ENCODE peak calls at places on chromosome 11, in five cellular contexts. One of them, this sample, is unnamed.

GRCh38 chr11:112157274-112157766 is 6.6 kb downstream of the IL18 start:
- DNase-seq in body of pancreas: peak; percentile 40
- DNase-seq in AG09319: peak; percentile 90
- DNase-seq in GM13977: no peak
- DNase-seq in psoas muscle: no peak
- DNase-seq in this sample: no peak

GRCh38 chr11:75100314-75100713 is 3.6 kb upstream of the OR2AT4 start:
- DNase-seq in psoas muscle: no peak
- DNase-seq in GM13977: peak; percentile 73
- DNase-seq in AG09319: no peak
- DNase-seq in body of pancreas: no peak
- DNase-seq in this sample: peak; percentile 75

GRCh38 chr11:93487032-93487483 is 56.1 kb downstream of the SMCO4 start:
- DNase-seq in AG09319: no peak
- DNase-seq in body of pancreas: no peak
- DNase-seq in psoas muscle: no peak
- DNase-seq in GM13977: no peak
- DNase-seq in this sample: no peak

GRCh38 chr11:14411818-14412217 is 52.8 kb upstream of the RRAS2 start:
- DNase-seq in psoas muscle: peak; percentile 78
- DNase-seq in GM13977: no peak
- DNase-seq in body of pancreas: no peak
- DNase-seq in AG09319: peak; percentile 73
- DNase-seq in this sample: no peak

GRCh38 chr11:120168960-120169681 is 31.2 kb upstream of the TRIM29 start:
- DNase-seq in psoas muscle: peak; percentile 81
- DNase-seq in body of pancreas: peak; percentile 74
- DNase-seq in AG09319: no peak
- DNase-seq in GM13977: peak; percentile 84
- DNase-seq in this sample: peak; percentile 83

GRCh38 chr11:76524919-76525318 is 80.1 kb downstream of the EMSY start:
- DNase-seq in GM13977: no peak
- DNase-seq in body of pancreas: peak; percentile 53
- DNase-seq in psoas muscle: no peak
- DNase-seq in AG09319: peak; percentile 37
- DNase-seq in this sample: no peak

GRCh38 chr11:91164452-91164822 is 941.6 kb upstream of the CHORDC1 start:
- DNase-seq in GM13977: no peak
- DNase-seq in psoas muscle: no peak
- DNase-seq in AG09319: no peak
- DNase-seq in body of pancreas: no peak
- DNase-seq in this sample: no peak

GRCh38 chr11:16987205-16987568 is 27.0 kb downstream of the PLEKHA7 start:
- DNase-seq in AG09319: no peak
- DNase-seq in body of pancreas: peak; percentile 73
- DNase-seq in GM13977: no peak
- DNase-seq in psoas muscle: no peak
- DNase-seq in this sample: no peak

GRCh38 chr11:67397986-67398660 is 3.5 kb downstream of the PPP1CA start:
- DNase-seq in GM13977: no peak
- DNase-seq in AG09319: no peak
- DNase-seq in body of pancreas: no peak
- DNase-seq in psoas muscle: no peak
- DNase-seq in this sample: no peak

GRCh38 chr11:125171974-125172373 is 7.4 kb downstream of the PKNOX2 start:
- DNase-seq in AG09319: no peak
- DNase-seq in body of pancreas: no peak
- DNase-seq in psoas muscle: no peak
- DNase-seq in GM13977: no peak
- DNase-seq in this sample: no peak

GRCh38 chr11:114081641-114082414 is 22.3 kb downstream of the ZBTB16 start:
- DNase-seq in body of pancreas: no peak
- DNase-seq in psoas muscle: peak; percentile 49
- DNase-seq in GM13977: no peak
- DNase-seq in AG09319: no peak
- DNase-seq in this sample: no peak

GRCh38 chr11:106495046-106495445 is 417.6 kb downstream of the AASDHPPT start:
- DNase-seq in psoas muscle: no peak
- DNase-seq in AG09319: no peak
- DNase-seq in body of pancreas: no peak
- DNase-seq in GM13977: no peak
- DNase-seq in this sample: no peak

GRCh38 chr11:112150517-112150916 is 13.4 kb downstream of the IL18 start:
- DNase-seq in GM13977: no peak
- DNase-seq in body of pancreas: no peak
- DNase-seq in AG09319: no peak
- DNase-seq in psoas muscle: no peak
- DNase-seq in this sample: no peak

GRCh38 chr11:129023968-129024676 is 81.5 kb upstream of the TP53AIP1 start:
- DNase-seq in psoas muscle: no peak
- DNase-seq in body of pancreas: peak; percentile 83
- DNase-seq in GM13977: no peak
- DNase-seq in AG09319: no peak
- DNase-seq in this sample: no peak

GRCh38 chr11:32427616-32427934 is 7.8 kb downstream of the WT1 start:
- DNase-seq in body of pancreas: no peak
- DNase-seq in AG09319: no peak
- DNase-seq in psoas muscle: no peak
- DNase-seq in GM13977: no peak
- DNase-seq in this sample: no peak

GRCh38 chr11:57255618-57256017 is 18.6 kb upstream of the APLNR start:
- DNase-seq in psoas muscle: no peak
- DNase-seq in AG09319: no peak
- DNase-seq in GM13977: no peak
- DNase-seq in body of pancreas: no peak
- DNase-seq in this sample: no peak

GRCh38 chr11:71447791-71448256 is 369 bp downstream of the DHCR7 start:
- DNase-seq in body of pancreas: no peak
- DNase-seq in psoas muscle: no peak
- DNase-seq in GM13977: peak; percentile 59
- DNase-seq in AG09319: no peak
- DNase-seq in this sample: peak; percentile 57

GRCh38 chr11:110772863-110773262 is 60.6 kb upstream of the ARHGAP20 start:
- DNase-seq in AG09319: no peak
- DNase-seq in GM13977: no peak
- DNase-seq in body of pancreas: no peak
- DNase-seq in psoas muscle: no peak
- DNase-seq in this sample: no peak

GRCh38 chr11:17765381-17766359 is 31.1 kb downstream of the KCNC1 start:
- DNase-seq in GM13977: no peak
- DNase-seq in psoas muscle: peak; percentile 15
- DNase-seq in body of pancreas: no peak
- DNase-seq in AG09319: no peak
- DNase-seq in this sample: no peak

GRCh38 chr11:73257342-73258103 is 14.6 kb upstream of the P2RY6 start:
- DNase-seq in body of pancreas: no peak
- DNase-seq in psoas muscle: no peak
- DNase-seq in GM13977: no peak
- DNase-seq in AG09319: peak; percentile 90
- DNase-seq in this sample: no peak

GRCh38 chr11:121557348-121557747 is 104.6 kb upstream of the SORL1-AS1 start:
- DNase-seq in GM13977: peak; percentile 51
- DNase-seq in AG09319: no peak
- DNase-seq in body of pancreas: no peak
- DNase-seq in psoas muscle: no peak
- DNase-seq in this sample: peak; percentile 46

GRCh38 chr11:58525037-58525614 is 17.2 kb upstream of the OR5B21 start:
- DNase-seq in psoas muscle: no peak
- DNase-seq in AG09319: no peak
- DNase-seq in body of pancreas: no peak
- DNase-seq in GM13977: peak; percentile 78
- DNase-seq in this sample: peak; percentile 65

GRCh38 chr11:56783448-56784041 is 35.0 kb upstream of the OR9G4 start:
- DNase-seq in body of pancreas: no peak
- DNase-seq in GM13977: peak; percentile 11
- DNase-seq in AG09319: peak; percentile 11
- DNase-seq in psoas muscle: no peak
- DNase-seq in this sample: peak; percentile 19

GRCh38 chr11:71482216-71482615 is 29.2 kb downstream of the NADSYN1 start:
- DNase-seq in GM13977: no peak
- DNase-seq in body of pancreas: no peak
- DNase-seq in psoas muscle: no peak
- DNase-seq in AG09319: no peak
- DNase-seq in this sample: no peak

GRCh38 chr11:81494431-81494830 is 1239.2 kb downstream of the FAM181B start:
- DNase-seq in body of pancreas: no peak
- DNase-seq in AG09319: no peak
- DNase-seq in GM13977: no peak
- DNase-seq in psoas muscle: no peak
- DNase-seq in this sample: no peak
- TF ChIP-seq CTCF in body of pancreas: no peak
- TF ChIP-seq CTCF in AG09319: no peak
- TF ChIP-seq CTCF in GM13977: no peak
- TF ChIP-seq CTCF in psoas muscle: no peak
- TF ChIP-seq CTCF in this sample: no peak

GRCh38 chr11:34790620-34791019 is 125.6 kb downstream of the APIP start:
- DNase-seq in body of pancreas: no peak
- DNase-seq in AG09319: no peak
- DNase-seq in psoas muscle: no peak
- DNase-seq in GM13977: no peak
- DNase-seq in this sample: no peak
- TF ChIP-seq CTCF in body of pancreas: no peak
- TF ChIP-seq CTCF in AG09319: no peak
- TF ChIP-seq CTCF in psoas muscle: no peak
- TF ChIP-seq CTCF in GM13977: no peak
- TF ChIP-seq CTCF in this sample: no peak

GRCh38 chr11:3972431-3972830 is 117.0 kb downstream of the STIM1 start:
- DNase-seq in GM13977: no peak
- DNase-seq in psoas muscle: no peak
- DNase-seq in body of pancreas: no peak
- DNase-seq in AG09319: no peak
- DNase-seq in this sample: no peak

GRCh38 chr11:3969200-3969599 is 113.7 kb downstream of the STIM1 start:
- DNase-seq in AG09319: no peak
- DNase-seq in body of pancreas: no peak
- DNase-seq in psoas muscle: no peak
- DNase-seq in GM13977: no peak
- DNase-seq in this sample: no peak

GRCh38 chr11:3970101-3970500 is 114.6 kb downstream of the STIM1 start:
- DNase-seq in psoas muscle: no peak
- DNase-seq in AG09319: no peak
- DNase-seq in body of pancreas: no peak
- DNase-seq in GM13977: no peak
- DNase-seq in this sample: no peak

GRCh38 chr11:3969613-3970012 is 114.1 kb downstream of the STIM1 start:
- DNase-seq in body of pancreas: no peak
- DNase-seq in GM13977: no peak
- DNase-seq in AG09319: no peak
- DNase-seq in psoas muscle: no peak
- DNase-seq in this sample: no peak

GRCh38 chr11:3971756-3972404 is 116.4 kb downstream of the STIM1 start:
- DNase-seq in body of pancreas: no peak
- DNase-seq in GM13977: no peak
- DNase-seq in psoas muscle: no peak
- DNase-seq in AG09319: no peak
- DNase-seq in this sample: no peak
- TF ChIP-seq CTCF in body of pancreas: no peak
- TF ChIP-seq CTCF in GM13977: peak; percentile 4
- TF ChIP-seq CTCF in psoas muscle: no peak
- TF ChIP-seq CTCF in AG09319: no peak
- TF ChIP-seq CTCF in this sample: no peak

GRCh38 chr11:27603376-27603775 is 96.8 kb upstream of the LIN7C start:
- DNase-seq in AG09319: no peak
- DNase-seq in body of pancreas: no peak
- DNase-seq in psoas muscle: no peak
- DNase-seq in GM13977: no peak
- DNase-seq in this sample: no peak
- TF ChIP-seq CTCF in AG09319: no peak
- TF ChIP-seq CTCF in body of pancreas: no peak
- TF ChIP-seq CTCF in psoas muscle: no peak
- TF ChIP-seq CTCF in GM13977: no peak
- TF ChIP-seq CTCF in this sample: no peak

GRCh38 chr11:64715756-64716470 is 7.1 kb downstream of the NRXN2 start:
- DNase-seq in psoas muscle: no peak
- DNase-seq in GM13977: no peak
- DNase-seq in AG09319: no peak
- DNase-seq in body of pancreas: no peak
- DNase-seq in this sample: no peak

GRCh38 chr11:64716471-64717267 is 6.3 kb downstream of the NRXN2 start:
- DNase-seq in body of pancreas: no peak
- DNase-seq in AG09319: no peak
- DNase-seq in psoas muscle: no peak
- DNase-seq in GM13977: no peak
- DNase-seq in this sample: no peak

GRCh38 chr11:64718084-64718779 is 4.8 kb downstream of the NRXN2 start:
- DNase-seq in psoas muscle: no peak
- DNase-seq in body of pancreas: no peak
- DNase-seq in AG09319: no peak
- DNase-seq in GM13977: no peak
- DNase-seq in this sample: no peak

GRCh38 chr11:64718780-64719124 is 4.2 kb downstream of the NRXN2 start:
- DNase-seq in body of pancreas: no peak
- DNase-seq in psoas muscle: no peak
- DNase-seq in GM13977: no peak
- DNase-seq in AG09319: no peak
- DNase-seq in this sample: no peak

DNA sequence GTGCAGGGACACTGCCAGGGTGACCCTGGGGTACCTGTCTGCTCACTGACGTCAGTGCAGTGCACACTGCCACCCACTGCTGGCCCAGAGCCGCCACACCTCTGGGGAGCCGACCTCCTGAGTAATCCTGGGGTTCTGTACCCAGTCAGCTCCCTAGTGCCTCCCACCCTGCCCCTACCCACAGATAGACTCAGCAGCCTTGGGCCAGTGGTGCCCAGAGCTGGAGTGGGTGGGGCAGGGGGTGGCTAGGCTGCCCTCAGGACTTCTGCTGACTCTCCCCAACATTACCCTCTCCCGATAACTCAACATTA is 5.8 kb downstream of the NRXN2 start:
- DNase-seq in body of pancreas: no peak
- DNase-seq in GM13977: no peak
- DNase-seq in AG09319: no peak
- DNase-seq in psoas muscle: no peak
- DNase-seq in this sample: no peak
- TF ChIP-seq CTCF in body of pancreas: no peak
- TF ChIP-seq CTCF in GM13977: no peak
- TF ChIP-seq CTCF in AG09319: no peak
- TF ChIP-seq CTCF in psoas muscle: no peak
- TF ChIP-seq CTCF in this sample: no peak

This sample was measured in GM10248.